ENCODE peak calls at places on chromosomes 4 and X, in seven cellular contexts. W is CD8-positive, alpha-beta T cell; X is adrenal gland; B is cardiac muscle cell; Z is Caco-2; K is A549; R is upper lobe of right lung. I is an unnamed sample.

GRCh38 chr4:77852892-77853495 is 9.6 kb upstream of the MRPL1 start:
- DNase-seq in W (peak), X (no peak), B (no peak), Z (no peak), K (no peak), R (no peak), I (no peak)

GRCh38 chr4:182489607-182490006 is 246.4 kb downstream of the TENM3 start:
- DNase-seq in W (no peak), X (no peak), B (no peak), Z (no peak), K (no peak), R (no peak), I (no peak)

GRCh38 chr4:168743576-168743975 is 246.7 kb downstream of the PALLD start:
- DNase-seq in W (no peak), X (no peak), B (no peak), Z (no peak), K (peak), R (no peak), I (no peak)

GRCh38 chr4:107255596-107255995 is 219.5 kb upstream of the DKK2 start:
- DNase-seq in W (no peak), X (no peak), B (no peak), Z (no peak), K (no peak), R (no peak), I (no peak)

GRCh38 chrX:44344687-44345086 is 1.2 kb upstream of the EFHC2 start:
- DNase-seq in W (peak), X (no peak), B (no peak), Z (no peak), K (no peak), R (no peak), I (no peak)

GRCh38 chr4:33189169-33189568 is 2469.0 kb downstream of the PCDH7 start:
- DNase-seq in W (no peak), X (no peak), B (no peak), Z (no peak), K (no peak), R (no peak), I (no peak)

GRCh38 chr4:4837921-4838601 is 21.4 kb upstream of the MSX1 start:
- DNase-seq in W (no peak), X (no peak), B (no peak), Z (no peak), K (no peak), R (peak), I (no peak)

GRCh38 chrX:148290041-148290440 is 210.4 kb upstream of the AFF2 start:
- DNase-seq in W (no peak), X (no peak), B (no peak), Z (no peak), K (no peak), R (no peak), I (no peak)

GRCh38 chr4:70556856-70557255 is 35.2 kb upstream of the AMBN start:
- DNase-seq in W (no peak), X (no peak), B (no peak), Z (no peak), K (no peak), R (no peak), I (no peak)

GRCh38 chrX:139889760-139890159 is 43.1 kb downstream of the ATP11C start:
- DNase-seq in W (no peak), X (no peak), B (no peak), Z (no peak), K (no peak), R (no peak), I (no peak)

GRCh38 chr4:94256833-94257232 is 49.2 kb downstream of the SMARCAD1 start:
- DNase-seq in W (no peak), X (no peak), B (no peak), Z (no peak), K (peak), R (no peak), I (no peak)

GRCh38 chr4:105140684-105141490 is 5.8 kb upstream of the TET2 start:
- DNase-seq in W (peak), X (no peak), B (peak), Z (peak), K (peak), R (no peak), I (no peak)

GRCh38 chrX:10833299-10834169 is 213.1 kb upstream of the MID1 start:
- DNase-seq in W (no peak), X (no peak), B (peak), Z (peak), K (peak), R (peak), I (peak)
- H3K4me3 ChIP-seq in W (no peak), X (no peak), B (peak), Z (peak), K (no peak), R (peak), I (peak)

GRCh38 chr4:2006367-2006766 is 2.4 kb downstream of the NELFA start:
- DNase-seq in W (no peak), X (no peak), B (no peak), Z (no peak), K (no peak), R (peak), I (no peak)

GRCh38 chr4:2008921-2009650 is at the start of gene NELFA:
- DNase-seq in W (peak), X (peak), B (peak), Z (peak), K (peak), R (peak), I (peak)

GRCh38 chr4:2007804-2008670 is 737 bp downstream of the NELFA start:
- DNase-seq in W (no peak), X (no peak), B (peak), Z (no peak), K (no peak), R (peak), I (no peak)

GRCh38 chr4:2008671-2008920 is 178 bp downstream of the NELFA start:
- DNase-seq in W (no peak), X (no peak), B (no peak), Z (no peak), K (no peak), R (no peak), I (no peak)

GRCh38 chr4:2006956-2007653 is 1.7 kb downstream of the NELFA start:
- DNase-seq in W (no peak), X (peak), B (no peak), Z (no peak), K (no peak), R (peak), I (no peak)
- H3K4me3 ChIP-seq in W (peak), X (peak), B (peak), Z (peak), K (peak), R (peak), I (peak)

GRCh38 chrX:131791608-131792355 is 231.3 kb upstream of the STK26 start:
- DNase-seq in W (no peak), X (no peak), B (no peak), Z (no peak), K (no peak), R (no peak), I (no peak)
- H3K4me3 ChIP-seq in W (no peak), X (peak), B (no peak), Z (no peak), K (peak), R (no peak), I (no peak)

DNA sequence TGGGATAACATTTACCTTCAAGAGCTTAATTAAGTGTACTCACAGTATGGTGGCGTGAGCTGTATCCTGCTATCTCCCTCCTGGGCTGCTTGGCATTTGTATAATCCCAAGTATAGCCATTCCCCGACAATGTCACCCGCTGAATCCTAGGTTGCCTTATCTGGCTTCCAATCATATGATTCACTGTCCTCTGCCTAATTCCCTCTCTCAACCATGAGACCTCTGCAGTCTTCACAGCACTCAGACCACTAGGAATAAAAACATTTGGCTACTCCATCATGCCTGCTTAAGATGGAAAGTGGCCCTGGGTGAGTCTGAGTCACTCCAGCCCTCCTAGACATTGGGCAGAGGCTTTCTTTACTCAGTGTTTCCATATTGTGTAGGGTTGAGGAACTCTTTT is 28.9 kb upstream of the WDFY3 start:
- DNase-seq in W (no peak), X (no peak), B (no peak), Z (no peak), K (no peak), R (no peak), I (no peak)
- H3K4me3 ChIP-seq in W (no peak), X (no peak), B (no peak), Z (no peak), K (no peak), R (no peak), I (no peak)

GRCh38 chr4:8170341-8170740 is 11.7 kb upstream of the ABLIM2 start:
- DNase-seq in W (no peak), X (no peak), B (no peak), Z (no peak), K (no peak), R (no peak), I (peak)

GRCh38 chr4:8174970-8175369 is 16.4 kb upstream of the ABLIM2 start:
- DNase-seq in W (no peak), X (no peak), B (no peak), Z (no peak), K (no peak), R (no peak), I (peak)

GRCh38 chr4:8173641-8174242 is 15.1 kb upstream of the ABLIM2 start:
- DNase-seq in W (no peak), X (no peak), B (no peak), Z (no peak), K (no peak), R (peak), I (no peak)

GRCh38 chr4:8169763-8170162 is 11.2 kb upstream of the ABLIM2 start:
- DNase-seq in W (no peak), X (no peak), B (no peak), Z (no peak), K (no peak), R (no peak), I (no peak)

DNA sequence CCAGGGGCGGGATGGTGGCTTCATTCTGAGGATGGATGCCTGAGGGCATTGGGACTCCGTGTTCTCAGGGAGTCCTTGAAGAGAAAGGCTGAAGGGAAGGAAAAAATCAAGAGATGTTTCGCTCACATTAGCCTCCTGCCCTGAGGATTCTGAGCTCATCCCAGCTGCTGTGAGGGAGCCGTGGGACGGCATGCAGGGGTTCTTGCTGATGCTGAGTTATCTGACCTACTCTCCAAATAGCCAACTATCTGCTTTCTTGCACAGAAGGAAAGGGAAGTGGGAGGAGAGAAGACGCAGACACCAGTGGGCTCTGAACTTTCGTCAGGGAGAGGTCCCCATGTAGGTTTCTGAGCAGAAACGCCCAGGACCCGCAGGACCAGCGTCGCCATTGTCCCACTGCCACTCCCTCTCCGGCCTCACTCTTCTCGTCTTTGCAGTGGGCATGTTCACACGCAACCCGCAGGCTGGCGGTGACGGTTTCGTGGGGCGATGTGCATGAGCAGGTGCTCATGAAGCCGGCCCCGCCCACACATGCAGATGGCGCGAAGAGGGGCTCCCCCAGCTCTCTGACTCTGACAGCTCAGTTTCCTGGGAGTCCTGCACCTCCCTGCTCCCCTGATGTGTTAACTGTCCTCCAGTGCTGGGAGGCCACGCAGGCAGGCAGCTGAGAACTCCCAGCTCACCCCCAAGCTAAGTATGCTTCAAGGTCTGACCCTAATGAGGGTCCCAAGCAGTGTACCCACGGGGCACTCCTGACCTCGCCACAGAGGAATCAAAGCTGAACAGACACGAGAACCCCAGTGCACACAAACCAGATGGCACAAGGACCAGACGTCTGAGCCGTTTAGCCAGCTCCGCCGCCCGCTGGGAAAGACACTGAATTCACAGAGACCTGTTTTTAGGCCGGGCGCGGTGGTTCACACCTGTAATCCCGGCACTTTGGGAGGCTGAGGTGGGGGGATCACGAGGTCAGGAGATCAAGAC is 13.6 kb upstream of the ABLIM2 start:
- DNase-seq in W (no peak), X (no peak), B (no peak), Z (no peak), K (no peak), R (no peak), I (peak)
- H3K4me3 ChIP-seq in W (no peak), X (no peak), B (no peak), Z (no peak), K (no peak), R (no peak), I (no peak)

I was measured in right cardiac atrium.